ENCODE peak calls at places on chromosomes 13 and 19, in four cellular contexts. T is HL-60, L is mesendoderm, O is thoracic aorta. S is an unnamed sample.

GRCh38 chr13:40430234-40430633 is 236.2 kb downstream of the FOXO1 start:
- DNase-seq in L (no peak), T (no peak), O (no peak), S (no peak)

GRCh38 chr19:58345558-58345957 is 7.7 kb downstream of the A1BG start:
- DNase-seq in O (no peak), L (no peak), T (no peak), S (no peak)

GRCh38 chr19:7426986-7427385 is 61.8 kb downstream of the PEX11G start:
- DNase-seq in O (no peak), L (no peak), T (no peak), S (no peak)

GRCh38 chr13:99955747-99956472 is 15.7 kb downstream of the ZIC5 start:
- DNase-seq in L (peak; percentile 54), T (no peak), O (no peak), S (no peak)

GRCh38 chr19:18879579-18880373 is 16.2 kb downstream of the CERS1 start:
- DNase-seq in O (no peak), T (no peak), L (peak; percentile 72), S (no peak)

GRCh38 chr19:23410155-23410554 is 14.9 kb upstream of the ZNF91 start:
- DNase-seq in O (no peak), T (no peak), L (no peak), S (no peak)

GRCh38 chr19:12788682-12789097 is 2.6 kb upstream of the JUNB start:
- DNase-seq in L (peak; percentile 73), T (no peak), O (no peak), S (peak; percentile 41)

GRCh38 chr13:111316161-111316730 is 4.2 kb upstream of the TEX29 start:
- DNase-seq in O (no peak), L (no peak), T (no peak), S (no peak)

GRCh38 chr13:49972709-49973108 is 24.1 kb upstream of the TRIM13 start:
- DNase-seq in L (no peak), T (no peak), O (no peak), S (no peak)

GRCh38 chr19:49064768-49065611 is at the start of gene NTF4:
- DNase-seq in T (no peak), O (no peak), L (peak; percentile 76), S (no peak)

GRCh38 chr19:33462112-33462726 is 59.4 kb downstream of the PEPD start:
- DNase-seq in O (no peak), L (no peak), T (no peak), S (no peak)

GRCh38 chr13:30864352-30865130 is 41.5 kb upstream of the MEDAG start:
- DNase-seq in L (peak; percentile 78), O (no peak), T (no peak), S (no peak)